ENCODE peak calls at places on chromosomes 13 and 19, in ten cellular contexts. X is CD8-positive, alpha-beta memory T cell; R is colonic mucosa; E is heart right ventricle; L is hepatocyte; O is body of pancreas; S is trophoblast cell; B is adrenal gland; F is neuronal stem cell; Y is CD4-positive, CD25-positive, alpha-beta regulatory T cell. K is an unnamed sample.
A peak's percentile ranks its signal among the peaks of the same experiment; 100 is the strongest.

GRCh38 chr13:56510836-56511235 is 629.9 kb upstream of the PRR20A start:
- DNase-seq in O (no peak), E (no peak), R (no peak), Y (no peak), B (no peak), S (no peak), F (no peak), X (no peak), L (no peak), K (no peak)

GRCh38 chr19:17335575-17335974 is 920 bp upstream of the ANO8 start:
- DNase-seq in O (no peak), F (no peak), X (no peak), L (peak; percentile 27), E (no peak), R (no peak), B (no peak), S (no peak), Y (no peak), K (no peak)

GRCh38 chr13:98529171-98529570 is 47.7 kb downstream of the STK24 start:
- DNase-seq in B (no peak), X (no peak), E (no peak), Y (no peak), R (no peak), O (no peak), F (no peak), L (no peak), S (no peak), K (no peak)

GRCh38 chr19:15124572-15125231 is 17.5 kb downstream of the SYDE1 start:
- DNase-seq in Y (peak; percentile 8), S (no peak), O (peak; percentile 38), L (peak; percentile 73), E (no peak), F (no peak), X (no peak), B (peak; percentile 75), R (peak; percentile 74), K (no peak)

GRCh38 chr13:46530084-46530935 is 22.7 kb upstream of the LRCH1 start:
- DNase-seq in F (no peak), E (no peak), X (no peak), Y (no peak), B (no peak), S (no peak), R (no peak), L (no peak), O (no peak), K (no peak)

GRCh38 chr13:110499621-110500281 is 61.8 kb downstream of the RAB20 start:
- DNase-seq in E (no peak), L (no peak), Y (no peak), B (no peak), S (no peak), O (no peak), R (no peak), F (no peak), X (no peak), K (no peak)

GRCh38 chr13:83691966-83692365 is 190.3 kb downstream of the SLITRK1 start:
- DNase-seq in R (no peak), B (no peak), S (no peak), F (no peak), X (no peak), E (no peak), O (no peak), Y (no peak), L (no peak), K (no peak)

GRCh38 chr13:74715718-74716117 is 581.5 kb upstream of the KLF12 start:
- DNase-seq in Y (no peak), B (no peak), L (no peak), X (no peak), O (no peak), R (no peak), F (no peak), S (no peak), E (no peak), K (no peak)

GRCh38 chr13:36736119-36736726 is 62.4 kb downstream of the SERTM1 start:
- DNase-seq in L (peak; percentile 83), S (peak; percentile 80), E (peak; percentile 40), B (peak; percentile 54), X (no peak), R (peak; percentile 31), F (peak; percentile 44), Y (peak; percentile 24), O (peak; percentile 54), K (peak; percentile 4)

GRCh38 chr19:2026770-2027169 is 11.3 kb upstream of the BTBD2 start:
- DNase-seq in R (peak; percentile 54), L (no peak), Y (no peak), X (no peak), B (no peak), S (no peak), O (no peak), E (no peak), F (no peak), K (no peak)
- H3K4me1 ChIP-seq in R (peaks cover 3% of the 10 kb centered on the region), L (peaks cover 4% of the 10 kb centered on the region), Y (peaks cover 5% of the 10 kb centered on the region), X (peaks cover under 1% of the 10 kb centered on the region), B (peaks cover 28% of the 10 kb centered on the region), S (no peaks in the 10 kb centered on the region), O (peaks cover 10% of the 10 kb centered on the region), E (peaks cover 18% of the 10 kb centered on the region), F (peaks cover 2% of the 10 kb centered on the region), K (peaks cover 13% of the 10 kb centered on the region)

GRCh38 chr19:13980340-13980739 is 25.8 kb downstream of the RFX1 start:
- DNase-seq in E (no peak), B (no peak), O (no peak), Y (no peak), L (no peak), F (no peak), X (no peak), S (no peak), R (no peak), K (no peak)

GRCh38 chr19:13981467-13981866 is 24.7 kb downstream of the RFX1 start:
- DNase-seq in L (no peak), B (no peak), S (no peak), Y (no peak), E (no peak), O (no peak), F (no peak), X (no peak), R (no peak), K (no peak)

GRCh38 chr19:13981988-13982501 is 24.1 kb downstream of the RFX1 start:
- DNase-seq in E (no peak), X (no peak), F (no peak), Y (no peak), R (no peak), S (peak; percentile 33), O (no peak), L (no peak), B (no peak), K (no peak)

GRCh38 chr19:13979686-13980085 is 26.4 kb downstream of the RFX1 start:
- DNase-seq in E (no peak), B (no peak), F (no peak), L (no peak), X (no peak), R (no peak), Y (no peak), S (no peak), O (no peak), K (no peak)

GRCh38 chr19:13981021-13981420 is 25.1 kb downstream of the RFX1 start:
- DNase-seq in E (no peak), O (no peak), R (no peak), X (no peak), S (peak; percentile 65), L (no peak), Y (no peak), B (no peak), F (no peak), K (no peak)
- H3K4me1 ChIP-seq in E (peaks cover 29% of the 10 kb centered on the region), O (peaks cover 3% of the 10 kb centered on the region), R (peaks cover 7% of the 10 kb centered on the region), X (peaks cover 51% of the 10 kb centered on the region), S (peaks cover 14% of the 10 kb centered on the region), L (peaks cover 12% of the 10 kb centered on the region), Y (peaks cover 57% of the 10 kb centered on the region), B (peaks cover 14% of the 10 kb centered on the region), F (peaks cover 6% of the 10 kb centered on the region), K (peaks cover 2% of the 10 kb centered on the region)

DNA sequence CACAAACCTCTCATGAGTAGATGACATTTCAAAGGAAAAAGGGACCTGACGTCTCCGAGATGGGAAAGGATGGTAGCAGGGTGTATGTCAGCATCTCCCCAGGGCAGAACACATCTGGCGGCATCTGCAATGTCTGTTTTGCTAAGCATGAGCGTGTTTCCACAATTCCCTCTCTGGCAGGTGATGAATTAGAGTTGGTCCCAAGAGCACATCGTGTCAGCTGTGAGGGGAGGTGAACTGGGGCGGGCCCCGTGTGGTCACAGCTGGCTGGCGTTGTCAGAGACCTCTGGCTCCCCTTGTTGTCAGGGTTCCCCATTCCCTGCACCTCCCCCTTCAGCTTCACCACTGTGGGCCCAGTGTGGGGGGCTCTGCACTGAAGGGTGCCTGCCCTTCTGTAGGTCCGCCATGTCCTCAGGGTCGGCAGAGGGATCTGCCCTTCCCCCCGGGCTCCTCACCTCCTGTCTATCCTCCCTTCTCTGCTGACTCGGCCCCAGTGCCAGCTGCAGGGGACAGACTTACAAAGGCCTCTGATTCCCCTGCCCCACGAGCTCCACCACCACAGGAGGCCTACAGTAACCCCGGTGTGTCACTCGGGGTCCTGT is 58.2 kb downstream of the CDADC1 start:
- DNase-seq in B (no peak), S (no peak), L (no peak), E (no peak), X (no peak), F (no peak), R (no peak), Y (no peak), O (no peak), K (no peak)
- H3K4me1 ChIP-seq in B (peaks cover 35% of the 10 kb centered on the region), S (peaks cover 6% of the 10 kb centered on the region), L (peaks cover 14% of the 10 kb centered on the region), E (peaks cover 34% of the 10 kb centered on the region), X (peaks cover 6% of the 10 kb centered on the region), F (no peaks in the 10 kb centered on the region), R (no peaks in the 10 kb centered on the region), Y (peaks cover 7% of the 10 kb centered on the region), O (peaks cover 55% of the 10 kb centered on the region), K (peaks cover 15% of the 10 kb centered on the region)

GRCh38 chr19:19436137-19436691 is 30.7 kb downstream of the GATAD2A start:
- DNase-seq in F (no peak), L (no peak), X (no peak), E (no peak), Y (no peak), R (no peak), B (no peak), S (no peak), O (no peak), K (no peak)
- H3K4me1 ChIP-seq in F (no peaks in the 10 kb centered on the region), L (no peaks in the 10 kb centered on the region), X (peaks cover 18% of the 10 kb centered on the region), E (peaks cover 60% of the 10 kb centered on the region), Y (peaks cover 11% of the 10 kb centered on the region), R (no peaks in the 10 kb centered on the region), B (peaks cover 18% of the 10 kb centered on the region), S (no peaks in the 10 kb centered on the region), O (peaks cover 17% of the 10 kb centered on the region), K (peaks cover 9% of the 10 kb centered on the region)

GRCh38 chr13:21051675-21052074 is 9.7 kb downstream of the LATS2 start:
- DNase-seq in B (no peak), R (peak; percentile 3), F (no peak), O (no peak), S (no peak), X (no peak), L (no peak), Y (no peak), E (no peak), K (no peak)
- H3K4me1 ChIP-seq in B (peaks cover 35% of the 10 kb centered on the region), R (no peaks in the 10 kb centered on the region), F (no peaks in the 10 kb centered on the region), O (peaks cover 8% of the 10 kb centered on the region), S (peaks cover 14% of the 10 kb centered on the region), X (no peaks in the 10 kb centered on the region), L (no peaks in the 10 kb centered on the region), Y (no peaks in the 10 kb centered on the region), E (peaks cover 91% of the 10 kb centered on the region), K (peaks cover 6% of the 10 kb centered on the region)

DNA sequence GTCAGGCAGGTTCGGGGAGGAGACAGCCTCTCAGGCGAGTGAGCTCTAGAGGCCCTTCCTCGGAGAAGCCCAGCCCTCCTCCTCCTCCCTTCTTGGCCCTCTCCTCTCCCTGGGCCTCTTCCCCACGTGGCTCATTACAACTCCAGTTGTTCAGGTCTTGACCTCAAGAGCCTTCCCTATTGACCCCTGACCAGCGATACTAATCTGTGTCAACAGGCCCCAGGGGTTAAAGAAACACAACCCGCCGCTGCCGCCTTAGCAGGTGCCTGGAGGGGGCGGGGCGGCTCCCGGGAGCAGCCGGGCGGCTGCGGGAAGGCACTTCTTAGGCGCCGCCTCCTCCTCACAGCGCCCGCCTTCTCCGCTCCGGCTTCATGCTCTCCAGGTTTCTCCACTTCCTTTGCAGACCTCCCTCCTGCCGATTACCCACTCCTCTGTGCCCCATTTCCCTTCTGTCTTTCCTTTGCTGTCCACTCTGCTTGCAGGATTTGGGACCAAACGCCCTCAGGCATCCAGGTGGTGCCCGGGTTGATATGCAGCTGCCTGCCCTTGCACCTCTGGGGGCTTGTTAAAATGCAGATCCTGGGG is 51.0 kb downstream of the LYL1 start:
- DNase-seq in X (no peak), F (peak; percentile 97), E (no peak), S (peak; percentile 39), O (peak; percentile 75), Y (no peak), R (peak; percentile 84), B (peak; percentile 33), L (peak; percentile 91), K (no peak)
- H3K4me1 ChIP-seq in X (peaks cover 14% of the 10 kb centered on the region), F (peaks cover 20% of the 10 kb centered on the region), E (peaks cover 91% of the 10 kb centered on the region), S (peaks cover 40% of the 10 kb centered on the region), O (peaks cover 73% of the 10 kb centered on the region), Y (no peaks in the 10 kb centered on the region), R (peaks cover 22% of the 10 kb centered on the region), B (peaks cover 31% of the 10 kb centered on the region), L (peaks cover 60% of the 10 kb centered on the region), K (peaks cover 64% of the 10 kb centered on the region)